ENCODE peak calls at places on chromosome 10, in four cellular contexts. W is nephron progenitor cell, S is brain microvascular endothelial cell, T is Calu3. O is an unnamed sample.
A peak's percentile ranks its signal among the peaks of the same experiment; 100 is the strongest.

GRCh38 chr10:122567056-122567660 is 6.6 kb downstream of the DMBT1 start:
- DNase-seq in W (peak; percentile 37), S (peak; percentile 6), T (peak; percentile 19), O (no peak)

GRCh38 chr10:104492349-104492940 is 138.8 kb downstream of the CFAP58 start:
- DNase-seq in W (no peak), S (no peak), T (no peak), O (peak; percentile 10)

GRCh38 chr10:114151486-114151885 is 22.5 kb downstream of the CCDC186 start:
- DNase-seq in W (no peak), S (peak; percentile 92), T (no peak), O (peak; percentile 80)

GRCh38 chr10:71363936-71364335 is 32.8 kb upstream of the CDH23 start:
- DNase-seq in W (no peak), S (no peak), T (no peak), O (no peak)

GRCh38 chr10:29022513-29022912 is 266.4 kb upstream of the LYZL1 start:
- DNase-seq in W (no peak), S (no peak), T (no peak), O (no peak)

GRCh38 chr10:34254596-34254995 is 560.5 kb downstream of the PARD3 start:
- DNase-seq in W (no peak), S (peak; percentile 74), T (peak; percentile 62), O (peak; percentile 7)

GRCh38 chr10:86655596-86655995 is 1.2 kb downstream of the OPN4 start:
- DNase-seq in W (no peak), S (no peak), T (no peak), O (no peak)

GRCh38 chr10:88728107-88728763 is 22.2 kb downstream of the LIPK start:
- DNase-seq in W (peak; percentile 29), S (no peak), T (no peak), O (no peak)

GRCh38 chr10:89251417-89252224 is at the start of gene LIPA:
- DNase-seq in W (peak; percentile 91), S (peak; percentile 94), T (peak; percentile 92), O (peak; percentile 97)

GRCh38 chr10:4763960-4764428 is 62.0 kb upstream of the AKR1E2 start:
- DNase-seq in W (no peak), S (no peak), T (peak; percentile 33), O (peak; percentile 84)

GRCh38 chr10:25631471-25631870 is 302.6 kb upstream of the MYO3A start:
- DNase-seq in W (no peak), S (no peak), T (no peak), O (no peak)

GRCh38 chr10:51117794-51118193 is 43.5 kb downstream of the PRKG1 start:
- DNase-seq in W (no peak), S (no peak), T (no peak), O (no peak)

GRCh38 chr10:42951486-42952251 is 125.2 kb upstream of the RET start:
- DNase-seq in W (peak; percentile 67), S (no peak), T (peak; percentile 35), O (no peak)

GRCh38 chr10:32971536-32972091 is 13.6 kb upstream of the ITGB1 start:
- DNase-seq in W (no peak), S (no peak), T (no peak), O (no peak)

GRCh38 chr10:132163278-132163765 is 23.4 kb upstream of the DPYSL4 start:
- DNase-seq in W (peak; percentile 72), S (no peak), T (peak; percentile 54), O (no peak)

GRCh38 chr10:44925224-44925623 is 14.1 kb downstream of the TMEM72 start:
- DNase-seq in W (peak; percentile 63), S (peak; percentile 27), T (peak; percentile 53), O (no peak)
- TF ChIP-seq CTCF in W (peak; percentile 59), S (peak; percentile 57), T (peak; percentile 18), O (peak; percentile 31)

GRCh38 chr10:125977206-125977605 is 80.8 kb downstream of the FANK1 start:
- DNase-seq in W (no peak), S (no peak), T (no peak), O (no peak)
- TF ChIP-seq CTCF in W (no peak), S (peak; percentile 41), T (no peak), O (no peak)

GRCh38 chr10:120841522-120842189 is 9.5 kb upstream of the WDR11 start:
- DNase-seq in W (no peak), S (no peak), T (no peak), O (peak; percentile 11)
- TF ChIP-seq CTCF in W (no peak), S (no peak), T (no peak), O (no peak)

GRCh38 chr10:9305018-9305655 is 1250.6 kb downstream of the GATA3 start:
- DNase-seq in W (no peak), S (no peak), T (no peak), O (peak; percentile 10)
- TF ChIP-seq CTCF in W (peak; percentile 58), S (peak; percentile 35), T (peak; percentile 25), O (peak; percentile 74)

GRCh38 chr10:44978570-44979280 is at the start of gene DEPP1:
- DNase-seq in W (peak; percentile 93), S (peak; percentile 78), T (peak; percentile 95), O (no peak)
- TF ChIP-seq CTCF in W (no peak), S (peak; percentile 36), T (peak; percentile 6), O (no peak)